ENCODE peak calls at places on chromosome 17, in six cellular contexts. P is neural crest cell, D is AG04450, R is OCI-LY7, C is fibroblast of villous mesenchyme, X is HFF-Myc. K is an unnamed sample.

GRCh38 chr17:55174133-55174532 is 90.6 kb upstream of the HLF start:
- DNase-seq in P (no peak), D (no peak), R (no peak), C (no peak), X (no peak), K (no peak)

GRCh38 chr17:1413281-1413791 is 13.3 kb upstream of the YWHAE start:
- DNase-seq in P (no peak), D (no peak), R (no peak), C (peak; percentile 79), X (peak; percentile 48), K (no peak)

GRCh38 chr17:76545918-76546555 is 6.2 kb downstream of the PRCD start:
- DNase-seq in P (no peak), D (no peak), R (no peak), C (peak; percentile 50), X (no peak), K (no peak)

GRCh38 chr17:1931759-1932579 is 93.2 kb downstream of the RTN4RL1 start:
- DNase-seq in P (no peak), D (no peak), R (no peak), C (no peak), X (no peak), K (no peak)

GRCh38 chr17:29734640-29735039 is 111.9 kb upstream of the CORO6 start:
- DNase-seq in P (no peak), D (no peak), R (no peak), C (peak; percentile 40), X (no peak), K (no peak)

GRCh38 chr17:4605826-4606225 is 21.5 kb downstream of the SMTNL2 start:
- DNase-seq in P (no peak), D (no peak), R (no peak), C (peak; percentile 89), X (no peak), K (no peak)

GRCh38 chr17:48131216-48131824 is 23.8 kb downstream of the SNX11 start:
- DNase-seq in P (peak; percentile 69), D (peak; percentile 16), R (peak; percentile 77), C (peak; percentile 73), X (no peak), K (no peak)

GRCh38 chr17:65472602-65473001 is 88.8 kb downstream of the AXIN2 start:
- DNase-seq in P (no peak), D (no peak), R (no peak), C (peak; percentile 73), X (no peak), K (no peak)

GRCh38 chr17:14595656-14596055 is 294.8 kb downstream of the HS3ST3B1 start:
- DNase-seq in P (no peak), D (no peak), R (no peak), C (no peak), X (no peak), K (no peak)

GRCh38 chr17:32588135-32588534 is 101.3 kb downstream of the CDK5R1 start:
- DNase-seq in P (no peak), D (no peak), R (no peak), C (no peak), X (no peak), K (no peak)

DNA sequence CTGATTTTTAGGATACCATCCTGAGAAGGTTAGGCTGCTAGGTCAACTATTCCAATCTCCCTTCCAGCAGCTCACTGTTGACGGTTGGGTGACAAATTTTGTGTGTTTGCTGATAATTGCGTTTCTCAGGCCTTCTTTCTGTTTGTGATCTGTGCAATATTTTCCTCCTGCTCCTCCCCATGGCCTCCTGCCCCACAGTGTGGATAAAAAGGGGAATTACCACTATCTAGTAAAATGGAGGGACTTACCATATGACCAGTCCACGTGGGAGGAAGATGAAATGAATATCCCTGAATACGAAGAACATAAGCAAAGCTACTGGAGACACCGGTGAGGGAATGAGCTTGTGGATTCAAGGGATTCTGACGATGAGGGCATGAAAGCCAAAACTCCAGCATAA is 9.2 kb downstream of the CHD3 start:
- DNase-seq in P (no peak), D (no peak), R (no peak), C (peak; percentile 83), X (no peak), K (no peak)
- TF ChIP-seq CTCF in P (peak; percentile 43), D (peak; percentile 70), R (peak; percentile 58), C (peak; percentile 66), X (peak; percentile 38), K (no peak)

DNA sequence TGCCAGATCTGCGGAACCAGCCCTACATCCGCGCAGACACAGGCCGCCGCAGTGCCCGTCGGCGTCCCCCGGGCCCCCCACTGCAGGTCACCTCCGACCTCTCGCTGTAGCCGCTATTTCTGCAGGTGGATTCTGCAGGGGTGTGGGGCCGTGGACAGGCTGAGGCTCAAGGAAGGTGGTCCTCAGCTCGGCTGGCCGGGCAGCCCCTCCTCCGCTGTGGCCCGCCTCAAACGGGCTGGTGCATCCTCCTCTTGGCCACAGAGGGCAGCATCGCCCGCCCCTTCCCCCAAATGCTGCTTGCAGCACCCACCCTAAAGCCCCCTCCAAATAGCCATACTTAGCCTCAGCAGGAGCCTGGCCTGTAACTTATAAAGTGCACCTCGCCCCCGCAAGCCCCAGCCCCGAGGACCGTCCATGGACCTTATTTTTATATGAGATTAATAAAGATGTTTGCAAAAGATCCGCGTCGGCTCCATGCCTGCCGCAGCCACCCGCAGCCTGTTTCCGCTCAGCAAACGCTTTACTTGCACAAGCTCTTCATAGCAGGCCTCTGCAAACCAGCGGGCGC is 14.9 kb downstream of the SPATA32 start:
- DNase-seq in P (peak; percentile 65), D (no peak), R (peak; percentile 50), C (no peak), X (no peak), K (peak; percentile 61)
- TF ChIP-seq CTCF in P (peak; percentile 71), D (peak; percentile 65), R (peak; percentile 80), C (peak; percentile 50), X (peak; percentile 50), K (peak; percentile 54)

GRCh38 chr17:39209317-39210092 is 9.4 kb downstream of the RPL19 start:
- DNase-seq in P (no peak), D (no peak), R (peak; percentile 70), C (peak; percentile 55), X (no peak), K (peak; percentile 56)
- TF ChIP-seq CTCF in P (no peak), D (no peak), R (peak; percentile 22), C (no peak), X (no peak), K (no peak)

DNA sequence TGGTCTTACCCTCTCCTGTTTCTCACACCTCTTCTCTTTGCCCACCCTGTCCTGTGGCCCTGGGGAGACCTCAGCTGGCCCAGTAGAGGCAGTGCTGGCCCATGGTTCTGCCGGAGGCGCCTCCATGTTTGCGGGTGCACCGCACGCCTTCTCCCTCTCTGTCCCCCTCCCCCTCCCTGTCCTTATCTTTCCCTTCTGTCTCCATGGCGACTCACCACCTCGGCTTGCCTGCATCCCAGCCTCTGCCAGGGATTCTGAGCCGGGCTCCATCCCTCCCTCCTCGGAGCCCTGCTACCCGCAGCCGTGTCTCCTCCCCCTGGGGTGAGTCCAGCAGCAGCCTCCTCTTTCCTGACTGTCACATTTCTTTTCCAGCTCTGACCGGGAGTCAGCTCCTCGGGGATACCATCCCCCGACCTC is at the start of gene RNF112:
- DNase-seq in P (no peak), D (no peak), R (no peak), C (no peak), X (no peak), K (no peak)
- TF ChIP-seq CTCF in P (no peak), D (no peak), R (no peak), C (no peak), X (no peak), K (no peak)

GRCh38 chr17:16463341-16464000 is 28.5 kb downstream of the LRRC75A start:
- DNase-seq in P (no peak), D (peak; percentile 50), R (no peak), C (peak; percentile 88), X (no peak), K (no peak)
- TF ChIP-seq CTCF in P (peak; percentile 20), D (peak; percentile 47), R (no peak), C (peak; percentile 40), X (peak; percentile 32), K (no peak)

GRCh38 chr17:41449008-41449407 is 8.2 kb upstream of the KRT38 start:
- DNase-seq in P (no peak), D (no peak), R (no peak), C (no peak), X (no peak), K (no peak)
- TF ChIP-seq CTCF in P (no peak), D (no peak), R (no peak), C (no peak), X (no peak), K (no peak)

GRCh38 chr17:7782237-7782636 is 51.8 kb upstream of the KDM6B start:
- DNase-seq in P (no peak), D (peak; percentile 11), R (no peak), C (peak; percentile 77), X (peak; percentile 5), K (no peak)
- TF ChIP-seq CTCF in P (no peak), D (peak; percentile 56), R (peak; percentile 62), C (peak; percentile 52), X (peak; percentile 30), K (no peak)

GRCh38 chr17:61547113-61547512 is 43.9 kb downstream of the NACA2 start:
- DNase-seq in P (no peak), D (no peak), R (no peak), C (no peak), X (no peak), K (no peak)

GRCh38 chr17:61556224-61557188 is 34.5 kb downstream of the NACA2 start:
- DNase-seq in P (no peak), D (no peak), R (peak; percentile 38), C (peak; percentile 19), X (no peak), K (no peak)

GRCh38 chr17:61554209-61554608 is 36.8 kb downstream of the NACA2 start:
- DNase-seq in P (no peak), D (no peak), R (no peak), C (no peak), X (no peak), K (no peak)

GRCh38 chr17:61555127-61555531 is 35.9 kb downstream of the NACA2 start:
- DNase-seq in P (no peak), D (no peak), R (peak; percentile 73), C (no peak), X (no peak), K (no peak)

DNA sequence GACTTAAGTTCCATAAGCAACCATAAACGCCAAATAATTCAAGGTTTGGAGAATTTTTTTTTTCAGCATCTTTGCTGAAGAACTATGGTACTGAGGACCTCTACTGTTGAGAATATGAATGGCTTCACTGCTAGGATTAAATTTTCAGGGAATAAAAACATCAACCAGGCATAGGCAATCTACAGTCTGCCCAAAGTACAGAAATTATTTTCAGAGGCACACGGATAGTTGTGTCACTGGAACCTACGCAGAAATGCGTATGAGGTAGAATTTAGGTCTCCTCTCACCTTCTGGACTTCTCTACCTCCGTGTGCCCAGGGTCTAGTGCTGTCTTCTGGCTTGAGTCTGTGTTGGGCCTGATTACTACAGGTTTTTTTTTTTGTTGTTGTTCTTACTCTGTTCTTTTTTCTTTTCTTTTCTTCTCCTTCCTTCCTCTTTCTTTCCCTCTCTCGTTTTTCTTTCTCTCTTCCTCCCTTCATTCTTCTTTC is 39.7 kb downstream of the NACA2 start:
- DNase-seq in P (no peak), D (no peak), R (peak; percentile 58), C (peak; percentile 56), X (peak; percentile 25), K (no peak)
- TF ChIP-seq CTCF in P (peak; percentile 82), D (peak; percentile 78), R (peak; percentile 90), C (peak; percentile 77), X (peak; percentile 51), K (peak; percentile 70)

GRCh38 chr17:80906364-80907259 is 85.0 kb upstream of the CHMP6 start:
- DNase-seq in P (no peak), D (no peak), R (no peak), C (no peak), X (no peak), K (no peak)
- TF ChIP-seq CTCF in P (no peak), D (no peak), R (no peak), C (no peak), X (no peak), K (no peak)

GRCh38 chr17:71237903-71238538 is 882.8 kb upstream of the SOX9 start:
- DNase-seq in P (no peak), D (no peak), R (peak; percentile 39), C (peak; percentile 55), X (peak; percentile 25), K (no peak)
- TF ChIP-seq CTCF in P (no peak), D (peak; percentile 40), R (peak; percentile 77), C (peak; percentile 45), X (no peak), K (no peak)

K was measured in mesothelial cell of epicardium.